ENCODE peak calls at places on chromosomes 16 and 17, in four cellular contexts. W is omental fat pad, V is cerebellar cortex, Y is AG08396. I is an unnamed sample.

GRCh38 chr16:11217651-11218323 is 38.2 kb downstream of the SOCS1 start:
- DNase-seq in Y (no peak), V (no peak), W (no peak), I (no peak)

GRCh38 chr16:2857451-2858244 is at the start of gene PRSS22:
- DNase-seq in Y (no peak), W (no peak), V (no peak), I (no peak)

GRCh38 chr16:14187517-14188338 is 116.6 kb downstream of the MRTFB start:
- DNase-seq in W (no peak), V (no peak), Y (no peak), I (no peak)

GRCh38 chr16:53848277-53848942 is 144.5 kb downstream of the FTO start:
- DNase-seq in Y (no peak), W (no peak), V (no peak), I (no peak)

GRCh38 chr17:69857412-69857835 is 217.6 kb upstream of the KCNJ16 start:
- DNase-seq in V (no peak), Y (peak), W (no peak), I (peak)

GRCh38 chr17:6506679-6507231 is 49.6 kb downstream of the PITPNM3 start:
- DNase-seq in W (no peak), Y (peak), V (no peak), I (peak)

GRCh38 chr17:43456661-43457361 is 27.0 kb upstream of the DHX8 start:
- DNase-seq in Y (peak), V (no peak), W (no peak), I (no peak)

GRCh38 chr16:23079683-23080221 is 69.5 kb downstream of the USP31 start:
- DNase-seq in Y (no peak), W (no peak), V (no peak), I (no peak)

GRCh38 chr17:72206376-72206775 is 85.6 kb downstream of the SOX9 start:
- DNase-seq in W (no peak), Y (no peak), V (no peak), I (no peak)

GRCh38 chr17:2107506-2107905 is 52.6 kb downstream of the HIC1 start:
- DNase-seq in Y (no peak), V (peak), W (no peak), I (no peak)

GRCh38 chr17:16075949-16076348 is 76.3 kb downstream of the TTC19 start:
- DNase-seq in W (no peak), Y (no peak), V (no peak), I (no peak)

GRCh38 chr17:36761203-36761945 is 160.0 kb downstream of the MRM1 start:
- DNase-seq in V (no peak), Y (no peak), W (no peak), I (no peak)

GRCh38 chr17:38338535-38338934 is 5.2 kb downstream of the GPR179 start:
- DNase-seq in W (no peak), V (peak), Y (no peak), I (no peak)

GRCh38 chr16:72203401-72203800 is 31.4 kb upstream of the PMFBP1 start:
- DNase-seq in Y (no peak), W (no peak), V (no peak), I (no peak)

GRCh38 chr16:17412221-17412620 is 58.5 kb downstream of the XYLT1 start:
- DNase-seq in V (no peak), Y (peak), W (no peak), I (peak)

GRCh38 chr16:77618951-77619350 is 103.4 kb upstream of the NUDT7 start:
- DNase-seq in W (no peak), V (no peak), Y (no peak), I (no peak)

GRCh38 chr16:15556130-15556529 is 86.8 kb downstream of the MARF1 start:
- DNase-seq in W (no peak), V (no peak), Y (no peak), I (no peak)

GRCh38 chr17:27630607-27631408 is at the start of gene LGALS9:
- DNase-seq in W (no peak), Y (no peak), V (no peak), I (peak)

GRCh38 chr17:888998-889401 is 90.6 kb downstream of the NXN start:
- DNase-seq in Y (no peak), V (no peak), W (no peak), I (no peak)

GRCh38 chr16:85898521-85899442 is at the start of gene IRF8:
- DNase-seq in W (no peak), Y (peak), V (peak), I (peak)

GRCh38 chr16:51922476-51922875 is 624.5 kb downstream of the TOX3 start:
- DNase-seq in W (no peak), V (no peak), Y (no peak), I (no peak)

GRCh38 chr16:62035115-62036092 is 834 bp downstream of the CDH8 start:
- DNase-seq in V (no peak), Y (no peak), W (no peak), I (no peak)

GRCh38 chr16:11972128-11972527 is 4.4 kb upstream of the SNX29 start:
- DNase-seq in Y (no peak), W (no peak), V (no peak), I (no peak)

GRCh38 chr16:21081329-21081728 is 69.3 kb downstream of the DNAH3 start:
- DNase-seq in Y (no peak), W (no peak), V (no peak), I (no peak)

GRCh38 chr17:68704897-68705296 is 103.7 kb upstream of the FAM20A start:
- DNase-seq in W (no peak), Y (peak), V (no peak), I (peak)

GRCh38 chr17:77425791-77426641 is 285.2 kb downstream of the SEC14L1 start:
- DNase-seq in W (no peak), V (peak), Y (peak), I (peak)

GRCh38 chr16:25838724-25839186 is 147.0 kb downstream of the HS3ST4 start:
- DNase-seq in Y (peak), W (no peak), V (peak), I (peak)

GRCh38 chr17:16453493-16453851 is 38.1 kb downstream of the TRPV2 start:
- DNase-seq in V (no peak), W (no peak), Y (no peak), I (no peak)